ENCODE peak calls at places on chromosomes 13 and 19, in nine cellular contexts. O is pancreas, K is mucosa of descending colon, B is SK-N-SH, S is AG10803, M is cardiac muscle cell, U is fibroblast of lung, V is transverse colon, C is AG04449. F is an unnamed sample.
A peak's percentile ranks its signal among the peaks of the same experiment; 100 is the strongest.

GRCh38 chr13:44768233-44768632 is 192.1 kb upstream of the TSC22D1 start:
- DNase-seq in U (no peak), M (no peak), S (no peak), B (no peak), C (no peak), O (no peak), K (no peak), V (no peak), F (no peak)

GRCh38 chr19:2176336-2176994 is 12.7 kb downstream of the DOT1L start:
- DNase-seq in V (no peak), U (no peak), O (no peak), M (no peak), B (no peak), C (no peak), K (no peak), S (no peak), F (no peak)

GRCh38 chr13:111639994-111640393 is 319.6 kb downstream of the TEX29 start:
- DNase-seq in C (no peak), U (no peak), M (no peak), S (no peak), O (no peak), K (no peak), B (no peak), V (no peak), F (no peak)

GRCh38 chr13:26010487-26011207 is 41.2 kb downstream of the SHISA2 start:
- DNase-seq in B (no peak), M (no peak), C (no peak), O (no peak), V (no peak), U (no peak), S (no peak), K (no peak), F (no peak)

GRCh38 chr19:36876993-36877938 is 26.6 kb downstream of the ZNF345 start:
- DNase-seq in C (no peak), O (no peak), V (no peak), M (no peak), K (no peak), U (peak; percentile 5), S (no peak), B (no peak), F (peak; percentile 1)

GRCh38 chr13:20647758-20648157 is 55.7 kb upstream of the IL17D start:
- DNase-seq in C (no peak), V (no peak), M (no peak), S (no peak), K (no peak), O (no peak), B (no peak), U (no peak), F (no peak)

GRCh38 chr13:74128171-74128767 is 5.9 kb downstream of the KLF12 start:
- DNase-seq in U (no peak), V (no peak), C (no peak), K (no peak), B (no peak), O (no peak), M (peak; percentile 36), S (peak; percentile 31), F (peak; percentile 32)

GRCh38 chr13:99034333-99035085 is 56.6 kb upstream of the DOCK9 start:
- DNase-seq in C (no peak), V (no peak), S (no peak), M (no peak), O (no peak), K (no peak), U (no peak), B (no peak), F (no peak)

GRCh38 chr19:306151-306900 is 15.1 kb upstream of the PLPP2 start:
- DNase-seq in B (peak; percentile 23), O (peak; percentile 70), M (no peak), S (no peak), U (no peak), C (no peak), V (no peak), K (no peak), F (no peak)

GRCh38 chr19:48511800-48512503 is at the start of gene LMTK3:
- DNase-seq in U (peak; percentile 22), S (no peak), C (no peak), B (peak; percentile 97), O (peak; percentile 51), V (peak; percentile 55), M (peak; percentile 60), K (peak; percentile 53), F (peak; percentile 16)
- H3K4me3 ChIP-seq in U (no peak within 1 kb of the TSS), S (no peak within 1 kb of the TSS), C (peak within 1 kb of the TSS; percentile 50), B (peak within 1 kb of the TSS; percentile 77), O (no peak within 1 kb of the TSS), V (no peak within 1 kb of the TSS), M (peak within 1 kb of the TSS; percentile 13), K (no peak within 1 kb of the TSS), F (peak within 1 kb of the TSS; percentile 14)

DNA sequence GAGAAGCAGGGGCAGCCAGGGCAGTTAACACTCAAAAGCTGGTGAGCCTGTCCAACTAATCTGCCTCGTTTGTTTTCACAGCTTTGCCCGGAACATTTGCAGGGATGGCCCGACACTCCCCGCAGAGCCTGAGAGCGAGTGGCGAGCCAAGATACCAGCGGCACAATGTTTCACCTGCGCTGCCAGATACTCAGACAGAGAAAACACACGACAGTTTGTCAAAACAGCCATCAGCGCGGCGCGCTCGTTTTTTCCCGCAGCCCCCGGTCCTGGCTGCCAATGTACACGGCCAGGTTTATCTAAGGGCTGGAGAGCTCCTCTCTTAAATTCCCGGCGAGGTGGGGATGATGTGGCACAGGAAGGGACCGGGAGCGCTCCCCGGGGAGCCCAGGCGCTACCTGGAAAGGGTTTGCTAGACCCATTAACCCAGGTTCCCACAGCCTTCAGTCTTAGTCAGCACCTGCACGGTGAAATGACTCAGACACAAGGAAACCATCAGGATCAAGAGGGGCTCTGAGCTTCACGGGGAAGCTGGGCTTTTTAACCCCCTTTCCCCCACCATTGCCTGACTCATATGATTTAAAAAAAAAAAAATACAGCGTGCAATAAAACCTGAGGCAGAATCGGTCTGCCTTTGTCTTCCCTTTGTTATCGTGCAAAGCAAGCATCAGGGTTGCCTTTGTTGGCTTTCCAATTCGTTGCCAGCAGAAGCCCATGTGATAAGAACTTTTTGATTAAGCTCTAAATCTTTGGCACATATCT is 186.2 kb downstream of the EFNB2 start:
- DNase-seq in C (no peak), U (no peak), O (peak; percentile 36), B (peak; percentile 43), V (peak; percentile 69), K (peak; percentile 77), S (no peak), M (peak; percentile 47), F (no peak)
- H3K4me3 ChIP-seq in C (peak overlapping the region; percentile 43), U (no peak overlapping the region), O (no peak overlapping the region), B (peak overlapping the region; percentile 62), V (no peak overlapping the region), K (no peak overlapping the region), S (peak overlapping the region; percentile 21), M (peak overlapping the region; percentile 28), F (no peak overlapping the region)

GRCh38 chr19:10518444-10519361 is 1.5 kb upstream of the S1PR5 start:
- DNase-seq in U (no peak), K (no peak), V (no peak), O (peak; percentile 69), B (peak; percentile 51), M (no peak), C (no peak), S (no peak), F (no peak)
- H3K4me3 ChIP-seq in U (no peak overlapping the region), K (no peak overlapping the region), V (no peak overlapping the region), O (no peak overlapping the region), B (peak overlapping the region; percentile 58), M (no peak overlapping the region), C (no peak overlapping the region), S (no peak overlapping the region), F (no peak overlapping the region)

GRCh38 chr13:28719227-28719562 is 425 bp upstream of the SLC46A3 start:
- DNase-seq in S (no peak), O (no peak), U (peak; percentile 4), V (no peak), K (no peak), C (no peak), M (no peak), B (no peak), F (no peak)
- H3K4me3 ChIP-seq in S (peak overlapping the region; percentile 81), O (peak overlapping the region; percentile 55), U (peak overlapping the region; percentile 55), V (no peak overlapping the region), K (peak overlapping the region; percentile 54), C (peak overlapping the region; percentile 78), M (peak overlapping the region; percentile 64), B (peak overlapping the region; percentile 69), F (peak overlapping the region; percentile 78)

GRCh38 chr19:40283414-40284250 is 1.5 kb downstream of the AKT2 start:
- DNase-seq in K (no peak), S (no peak), V (no peak), M (no peak), O (peak; percentile 82), U (peak; percentile 12), B (peak; percentile 9), C (no peak), F (no peak)
- H3K4me3 ChIP-seq in K (no peak overlapping the region), S (peak overlapping the region; percentile 85), V (peak overlapping the region; percentile 100), M (peak overlapping the region; percentile 56), O (peak overlapping the region; percentile 93), U (peak overlapping the region; percentile 92), B (peak overlapping the region; percentile 99), C (peak overlapping the region; percentile 85), F (peak overlapping the region; percentile 90)

GRCh38 chr19:38304866-38305429 is 897 bp downstream of the C19orf33 start:
- DNase-seq in K (peak; percentile 96), C (no peak), V (peak; percentile 94), S (no peak), O (peak; percentile 92), U (no peak), B (peak; percentile 58), M (peak; percentile 92), F (no peak)
- H3K4me3 ChIP-seq in K (no peak overlapping the region), C (no peak overlapping the region), V (peak overlapping the region; percentile 23), S (no peak overlapping the region), O (no peak overlapping the region), U (no peak overlapping the region), B (no peak overlapping the region), M (no peak overlapping the region), F (no peak overlapping the region)

GRCh38 chr19:14089412-14089661 is 1.2 kb downstream of the SAMD1 start:
- DNase-seq in U (peak; percentile 35), S (no peak), V (no peak), O (no peak), B (peak; percentile 42), M (no peak), K (no peak), C (no peak), F (peak; percentile 39)
- H3K4me3 ChIP-seq in U (peak overlapping the region; percentile 44), S (peak overlapping the region; percentile 52), V (no peak overlapping the region), O (peak overlapping the region; percentile 33), B (peak overlapping the region; percentile 64), M (peak overlapping the region; percentile 89), K (peak overlapping the region; percentile 22), C (peak overlapping the region; percentile 79), F (peak overlapping the region; percentile 68)

F was measured in fibroblast of the aortic adventitia.